ENCODE peak calls at places on chromosome 16, in nine cellular contexts. O is non-pigmented ciliary epithelial cell; K is anterior cingulate cortex; V is choroid plexus epithelial cell; P is HS-27A; Z is fibroblast of the conjunctiva; L is bronchial epithelial cell; C is activated CD4-positive, alpha-beta memory T cell treated with anti-CD3 and anti-CD28 coated beads, Interleukin-2, amount 10 ng/mL, durations not matched to agents 7 days and 5 days; A is amniotic stem cell. W is an unnamed sample.

GRCh38 chr16:86997058-86997457 is 320.1 kb downstream of the C16orf95 start:
- DNase-seq in O (no peak), K (no peak), V (no peak), P (no peak), Z (no peak), L (no peak), C (no peak), A (no peak), W (no peak)

GRCh38 chr16:69542974-69543373 is 22.8 kb upstream of the NFAT5 start:
- DNase-seq in O (no peak), K (no peak), V (peak), P (no peak), Z (no peak), L (no peak), C (no peak), A (no peak), W (no peak)

GRCh38 chr16:74611721-74612120 is 4.8 kb upstream of the GLG1 start:
- DNase-seq in O (peak), K (no peak), V (peak), P (no peak), Z (no peak), L (no peak), C (no peak), A (no peak), W (no peak)

GRCh38 chr16:3112058-3112880 is at the start of gene ZNF205:
- DNase-seq in O (no peak), K (peak), V (peak), P (no peak), Z (no peak), L (peak), C (no peak), A (peak), W (peak)

GRCh38 chr16:81155769-81156168 is 59.6 kb upstream of the GCSH start:
- DNase-seq in O (no peak), K (no peak), V (no peak), P (no peak), Z (no peak), L (no peak), C (no peak), A (no peak), W (no peak)

GRCh38 chr16:51431517-51432241 is 280.6 kb upstream of the SALL1 start:
- DNase-seq in O (peak), K (no peak), V (peak), P (no peak), Z (peak), L (peak), C (no peak), A (peak), W (peak)

GRCh38 chr16:13866073-13866472 is 53.9 kb upstream of the ERCC4 start:
- DNase-seq in O (peak), K (no peak), V (peak), P (peak), Z (peak), L (peak), C (peak), A (peak), W (peak)

GRCh38 chr16:11078812-11079459 is 134.6 kb downstream of the CLEC16A start:
- DNase-seq in O (no peak), K (no peak), V (peak), P (no peak), Z (no peak), L (no peak), C (no peak), A (no peak), W (no peak)

GRCh38 chr16:80527297-80527696 is 13.5 kb upstream of the DYNLRB2 start:
- DNase-seq in O (no peak), K (no peak), V (peak), P (peak), Z (no peak), L (peak), C (peak), A (no peak), W (no peak)